ENCODE peak calls at places on chromosomes 12 and 14, in six cellular contexts. P, S, G, H, O and I are unnamed samples.

GRCh38 chr14:77511486-77512162 is 13.0 kb upstream of the ISM2 start:
- DNase-seq in P (no peak), S (no peak), H (no peak), G (no peak), O (no peak), I (no peak)

GRCh38 chr12:116697305-116698130 is 40.4 kb downstream of the SPRING1 start:
- DNase-seq in O (peak; percentile 62), P (no peak), G (peak; percentile 80), S (no peak), H (peak; percentile 42), I (no peak)

GRCh38 chr12:40310201-40310600 is 85.4 kb downstream of the LRRK2 start:
- DNase-seq in G (no peak), O (no peak), P (no peak), S (no peak), H (no peak), I (no peak)

GRCh38 chr12:84599539-84599938 is 313.1 kb downstream of the SLC6A15 start:
- DNase-seq in O (no peak), P (no peak), S (no peak), G (no peak), H (no peak), I (no peak)

GRCh38 chr14:100402631-100403030 is 79.5 kb downstream of the SLC25A47 start:
- DNase-seq in H (no peak), P (peak; percentile 31), G (no peak), S (no peak), O (no peak), I (no peak)

GRCh38 chr14:71586131-71586893 is 345.9 kb upstream of the RGS6 start:
- DNase-seq in P (no peak), O (no peak), S (no peak), H (no peak), G (peak; percentile 64), I (no peak)

GRCh38 chr12:124236651-124237050 is 58.2 kb upstream of the RFLNA start:
- DNase-seq in O (no peak), P (no peak), S (peak; percentile 61), H (no peak), G (no peak), I (no peak)

GRCh38 chr12:127559349-127560040 is 707.5 kb upstream of the TMEM132C start:
- DNase-seq in G (peak; percentile 8), S (peak; percentile 45), P (no peak), O (peak; percentile 52), H (peak; percentile 31), I (peak; percentile 63)

GRCh38 chr14:98775892-98776291 is 496.1 kb downstream of the BCL11B start:
- DNase-seq in O (no peak), H (no peak), S (no peak), P (no peak), G (no peak), I (no peak)

GRCh38 chr14:49586673-49587460 is 687 bp upstream of the RPS29 start:
- DNase-seq in P (no peak), H (peak; percentile 40), G (peak; percentile 59), S (peak; percentile 53), O (peak; percentile 73), I (peak; percentile 18)

GRCh38 chr12:50655374-50655921 is 108.5 kb upstream of the ATF1 start:
- DNase-seq in G (no peak), S (no peak), H (no peak), O (no peak), P (no peak), I (no peak)

GRCh38 chr14:20823859-20824258 is 21.2 kb upstream of the RNASE1 start:
- DNase-seq in S (no peak), P (no peak), H (no peak), G (no peak), O (no peak), I (no peak)

GRCh38 chr12:100234591-100235304 is 32.1 kb downstream of the DEPDC4 start:
- DNase-seq in S (no peak), P (no peak), G (peak; percentile 46), H (no peak), O (no peak), I (no peak)

GRCh38 chr12:45426294-45426693 is 210.4 kb downstream of the ANO6 start:
- DNase-seq in O (no peak), P (no peak), G (no peak), H (no peak), S (no peak), I (no peak)

GRCh38 chr12:45425426-45425825 is 209.5 kb downstream of the ANO6 start:
- DNase-seq in P (no peak), S (no peak), G (no peak), O (no peak), H (no peak), I (no peak)

GRCh38 chr12:45421736-45422135 is 205.8 kb downstream of the ANO6 start:
- DNase-seq in S (no peak), G (no peak), H (no peak), O (no peak), P (no peak), I (no peak)

GRCh38 chr12:45427042-45427441 is 211.1 kb downstream of the ANO6 start:
- DNase-seq in G (no peak), S (no peak), P (no peak), H (no peak), O (no peak), I (no peak)

GRCh38 chr12:45423931-45424330 is 208.0 kb downstream of the ANO6 start:
- DNase-seq in O (no peak), G (no peak), P (no peak), H (no peak), S (no peak), I (no peak)
- H3K36me3 ChIP-seq in O (peaks cover 66% of the 10 kb centered on the region), G (peaks cover 33% of the 10 kb centered on the region), P (peaks cover 60% of the 10 kb centered on the region), H (no peaks in the 10 kb centered on the region), S (no peaks in the 10 kb centered on the region), I (peaks cover 55% of the 10 kb centered on the region)

GRCh38 chr14:103445783-103446182 is 60.6 kb downstream of the MARK3 start:
- DNase-seq in H (no peak), O (no peak), S (no peak), G (no peak), P (no peak), I (no peak)

GRCh38 chr14:103444837-103445524 is 59.8 kb downstream of the MARK3 start:
- DNase-seq in S (no peak), P (no peak), O (no peak), G (no peak), H (no peak), I (no peak)

GRCh38 chr14:103448097-103448496 is 62.9 kb downstream of the MARK3 start:
- DNase-seq in S (no peak), G (no peak), O (no peak), P (no peak), H (no peak), I (no peak)

GRCh38 chr14:103442288-103442687 is 57.1 kb downstream of the MARK3 start:
- DNase-seq in O (no peak), P (no peak), G (no peak), S (no peak), H (no peak), I (no peak)

GRCh38 chr14:103443106-103443505 is 57.9 kb downstream of the MARK3 start:
- DNase-seq in H (no peak), O (no peak), S (no peak), P (no peak), G (no peak), I (no peak)
- H3K36me3 ChIP-seq in H (peaks cover 6% of the 10 kb centered on the region), O (peaks cover 41% of the 10 kb centered on the region), S (no peaks in the 10 kb centered on the region), P (peaks cover 28% of the 10 kb centered on the region), G (peaks cover 4% of the 10 kb centered on the region), I (peaks cover 15% of the 10 kb centered on the region)

DNA sequence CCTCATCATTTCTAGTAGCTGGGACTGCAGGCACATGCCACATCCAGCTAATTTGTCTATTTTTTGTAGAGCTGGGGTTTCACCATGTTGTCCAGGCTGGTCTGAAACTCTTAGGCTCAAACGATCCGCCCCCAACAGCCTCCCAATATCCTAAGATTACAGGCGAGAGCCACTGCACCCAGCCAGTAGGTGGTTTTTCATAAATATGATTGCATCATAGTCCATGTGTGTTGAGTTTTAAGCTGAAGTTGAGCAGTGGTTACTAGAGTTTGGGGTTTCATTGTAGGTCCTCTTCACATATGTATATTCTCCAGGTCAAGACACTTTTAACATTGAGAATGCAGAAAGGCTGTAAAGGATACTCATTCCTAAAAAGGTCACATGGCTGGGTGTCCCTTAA is 13.1 kb upstream of the TNS2 start:
- DNase-seq in S (no peak), P (no peak), H (no peak), O (no peak), G (no peak), I (no peak)
- H3K36me3 ChIP-seq in S (peaks cover 17% of the 10 kb centered on the region), P (peaks cover 82% of the 10 kb centered on the region), H (peaks cover 43% of the 10 kb centered on the region), O (peaks cover 84% of the 10 kb centered on the region), G (peaks cover 68% of the 10 kb centered on the region), I (peaks cover 73% of the 10 kb centered on the region)

DNA sequence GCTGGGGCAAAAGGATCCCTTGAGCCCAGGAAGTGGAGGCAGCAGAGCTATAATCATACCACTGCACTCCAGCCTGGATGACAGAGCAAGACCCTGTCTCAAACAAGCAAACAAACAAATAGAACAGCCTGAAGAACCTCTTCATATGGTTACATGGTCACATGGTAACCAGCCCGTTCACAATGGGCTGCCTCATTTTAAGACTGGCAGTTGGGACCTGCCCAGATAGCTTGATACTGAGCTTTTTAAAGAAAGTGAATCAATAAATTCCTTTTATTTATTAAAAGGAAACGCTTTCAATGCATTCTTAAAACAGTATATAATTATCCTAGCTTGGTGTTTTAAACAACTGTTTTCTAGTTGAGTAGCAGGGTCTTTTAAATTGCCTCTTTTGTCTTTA is 10.5 kb downstream of the MLXIP start:
- DNase-seq in O (no peak), S (no peak), P (no peak), G (no peak), H (no peak), I (no peak)
- H3K36me3 ChIP-seq in O (peaks cover 22% of the 10 kb centered on the region), S (no peaks in the 10 kb centered on the region), P (peaks cover 19% of the 10 kb centered on the region), G (no peaks in the 10 kb centered on the region), H (no peaks in the 10 kb centered on the region), I (peaks cover 17% of the 10 kb centered on the region)

GRCh38 chr14:73726025-73726961 is 12.1 kb upstream of the PNMA1 start:
- DNase-seq in O (no peak), G (no peak), S (no peak), P (peak; percentile 57), H (no peak), I (no peak)

GRCh38 chr14:73729015-73729330 is 14.8 kb upstream of the PNMA1 start:
- DNase-seq in P (no peak), S (no peak), H (no peak), O (no peak), G (no peak), I (no peak)

GRCh38 chr14:73725116-73726024 is 11.2 kb upstream of the PNMA1 start:
- DNase-seq in H (no peak), S (no peak), P (peak; percentile 63), G (no peak), O (no peak), I (no peak)

GRCh38 chr14:73728106-73729014 is 14.2 kb upstream of the PNMA1 start:
- DNase-seq in G (peak; percentile 86), P (peak; percentile 87), S (peak; percentile 94), O (peak; percentile 84), H (peak; percentile 97), I (peak; percentile 82)

DNA sequence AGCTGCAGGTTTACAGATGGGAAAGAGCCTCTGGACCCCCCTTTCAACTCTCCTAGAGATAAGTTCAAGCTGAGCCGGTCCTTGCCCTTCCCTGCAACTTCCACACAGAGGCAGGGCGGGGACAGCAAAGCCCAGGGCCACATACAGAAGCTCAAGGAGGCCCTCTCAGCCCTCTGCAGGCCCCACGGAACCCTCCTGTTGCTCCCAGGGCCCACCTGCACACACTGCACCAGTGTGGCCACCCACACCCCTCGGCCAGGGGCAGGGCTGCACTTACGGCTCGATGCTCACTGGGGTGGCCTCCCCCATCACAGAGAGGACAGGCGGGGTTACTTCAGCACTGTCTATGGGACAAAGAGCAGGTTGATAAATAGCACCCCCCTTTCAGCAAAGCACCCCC is 13.0 kb upstream of the PNMA1 start:
- DNase-seq in H (no peak), G (no peak), S (no peak), P (peak; percentile 61), O (no peak), I (no peak)
- H3K36me3 ChIP-seq in H (peaks cover 41% of the 10 kb centered on the region), G (peaks cover 27% of the 10 kb centered on the region), S (peaks cover 23% of the 10 kb centered on the region), P (peaks cover 95% of the 10 kb centered on the region), O (peaks cover 98% of the 10 kb centered on the region), I (peaks cover 67% of the 10 kb centered on the region)